ENCODE peak calls at places on chromosomes 12 and 14, in five cellular contexts. Z is T-helper 9 cell, Q is astrocyte of the spinal cord, N is nucleus accumbens, Y is activated T-cell treated with anti-CD3 and anti-CD28 coated beads for 24 hours. I is an unnamed sample.

GRCh38 chr12:104049278-104050257 is at the start of gene GLT8D2:
- DNase-seq in Z (no peak), Q (peak; percentile 84), N (no peak), Y (no peak), I (peak; percentile 16)

GRCh38 chr12:130655010-130655409 is 61.1 kb downstream of the RIMBP2 start:
- DNase-seq in Z (no peak), Q (no peak), N (no peak), Y (no peak), I (no peak)

GRCh38 chr14:68651075-68651474 is 141.8 kb downstream of the ZFP36L1 start:
- DNase-seq in Z (no peak), Q (no peak), N (no peak), Y (no peak), I (no peak)

GRCh38 chr14:47722929-47723693 is 47.7 kb upstream of the MDGA2 start:
- DNase-seq in Z (no peak), Q (no peak), N (no peak), Y (no peak), I (no peak)

GRCh38 chr12:604956-605355 is 58.3 kb downstream of the NINJ2 start:
- DNase-seq in Z (no peak), Q (no peak), N (no peak), Y (no peak), I (no peak)

GRCh38 chr14:67396381-67396965 is 15.5 kb downstream of the PLEK2 start:
- DNase-seq in Z (no peak), Q (peak; percentile 32), N (no peak), Y (no peak), I (no peak)

GRCh38 chr12:67366530-67367196 is 97.5 kb downstream of the CAND1 start:
- DNase-seq in Z (no peak), Q (peak; percentile 53), N (no peak), Y (no peak), I (no peak)

GRCh38 chr14:54267172-54267571 is 129.6 kb upstream of the CDKN3 start:
- DNase-seq in Z (no peak), Q (no peak), N (no peak), Y (no peak), I (no peak)

GRCh38 chr14:35332517-35333346 is 40.5 kb downstream of the PSMA6 start:
- DNase-seq in Z (no peak), Q (no peak), N (no peak), Y (peak; percentile 51), I (no peak)

GRCh38 chr12:52156757-52157565 is 34.9 kb downstream of the KRT80 start:
- DNase-seq in Z (peak; percentile 73), Q (peak; percentile 49), N (peak; percentile 86), Y (peak; percentile 62), I (peak; percentile 10)

GRCh38 chr12:124497658-124498057 is 69.8 kb downstream of the NCOR2 start:
- DNase-seq in Z (no peak), Q (peak; percentile 81), N (peak; percentile 77), Y (no peak), I (no peak)

GRCh38 chr12:77615331-77615730 is 215.4 kb upstream of the NAV3 start:
- DNase-seq in Z (no peak), Q (peak; percentile 9), N (no peak), Y (no peak), I (no peak)

GRCh38 chr12:119565404-119565803 is 28.2 kb upstream of the TMEM233 start:
- DNase-seq in Z (no peak), Q (no peak), N (no peak), Y (no peak), I (no peak)

GRCh38 chr12:93901739-93902138 is 224.6 kb downstream of the CRADD start:
- DNase-seq in Z (no peak), Q (no peak), N (no peak), Y (no peak), I (no peak)

GRCh38 chr12:4161718-4162117 is 111.8 kb upstream of the CCND2 start:
- DNase-seq in Z (no peak), Q (no peak), N (no peak), Y (no peak), I (no peak)

GRCh38 chr14:91897121-91897701 is 29.9 kb upstream of the TC2N start:
- DNase-seq in Z (no peak), Q (peak; percentile 32), N (peak; percentile 75), Y (no peak), I (no peak)

GRCh38 chr14:69500736-69501135 is 16.2 kb downstream of the PLEKHD1 start:
- DNase-seq in Z (no peak), Q (no peak), N (peak; percentile 2), Y (no peak), I (no peak)

GRCh38 chr14:71474866-71475265 is 457.4 kb upstream of the RGS6 start:
- DNase-seq in Z (no peak), Q (no peak), N (no peak), Y (no peak), I (peak; percentile 40)

GRCh38 chr14:32085845-32086383 is 8.8 kb downstream of the ARHGAP5 start:
- DNase-seq in Z (no peak), Q (no peak), N (no peak), Y (no peak), I (no peak)

GRCh38 chr12:64097346-64098105 is 124.6 kb downstream of the KICS2 start:
- DNase-seq in Z (no peak), Q (no peak), N (no peak), Y (no peak), I (peak; percentile 19)

GRCh38 chr12:68497702-68498101 is 113.0 kb upstream of the RAP1B start:
- DNase-seq in Z (no peak), Q (peak; percentile 96), N (no peak), Y (no peak), I (no peak)

GRCh38 chr12:69476276-69477017 is 6.3 kb downstream of the FRS2 start:
- DNase-seq in Z (no peak), Q (no peak), N (no peak), Y (no peak), I (no peak)

GRCh38 chr14:102215522-102216250 is 76.0 kb downstream of the WDR20 start:
- DNase-seq in Z (no peak), Q (peak; percentile 32), N (peak; percentile 45), Y (no peak), I (peak; percentile 35)

GRCh38 chr12:107760207-107760816 is 625 bp downstream of the PRDM4 start:
- DNase-seq in Z (peak; percentile 22), Q (no peak), N (peak; percentile 34), Y (peak; percentile 16), I (no peak)

GRCh38 chr12:81644503-81644902 is 114.6 kb downstream of the PPFIA2 start:
- DNase-seq in Z (no peak), Q (peak; percentile 71), N (no peak), Y (no peak), I (peak; percentile 51)

GRCh38 chr12:116273813-116274551 is 3.5 kb downstream of the MED13L start:
- DNase-seq in Z (no peak), Q (no peak), N (no peak), Y (no peak), I (no peak)

GRCh38 chr12:123494124-123494843 is 36.3 kb downstream of the SNRNP35 start:
- DNase-seq in Z (no peak), Q (no peak), N (no peak), Y (no peak), I (no peak)

GRCh38 chr12:126457776-126458175 is 1392.5 kb downstream of the AACS start:
- DNase-seq in Z (no peak), Q (no peak), N (no peak), Y (no peak), I (no peak)

GRCh38 chr12:103751600-103751999 is 89.4 kb downstream of the NT5DC3 start:
- DNase-seq in Z (no peak), Q (no peak), N (no peak), Y (no peak), I (no peak)

GRCh38 chr14:75069021-75069810 is at the start of gene ZC2HC1C:
- DNase-seq in Z (peak; percentile 26), Q (peak; percentile 85), N (peak; percentile 98), Y (peak; percentile 59), I (peak; percentile 64)

GRCh38 chr14:101665478-101666078 is 95.9 kb upstream of the PPP2R5C start:
- DNase-seq in Z (no peak), Q (peak; percentile 33), N (peak; percentile 18), Y (peak; percentile 12), I (peak; percentile 64)

GRCh38 chr12:111842556-111843396 is 748 bp downstream of the MAPKAPK5 start:
- DNase-seq in Z (peak; percentile 5), Q (peak; percentile 12), N (no peak), Y (peak; percentile 15), I (no peak)

GRCh38 chr12:6199531-6200265 is 502 bp upstream of the CD9 start:
- DNase-seq in Z (no peak), Q (no peak), N (peak; percentile 62), Y (no peak), I (peak; percentile 15)

GRCh38 chr12:68451261-68452091 is 119.3 kb upstream of the MDM1 start:
- DNase-seq in Z (no peak), Q (peak; percentile 76), N (no peak), Y (peak; percentile 28), I (no peak)

GRCh38 chr12:2322554-2323120 is 269.9 kb downstream of the CACNA1C start:
- DNase-seq in Z (no peak), Q (no peak), N (no peak), Y (no peak), I (no peak)

I was measured in NCI-H2227 treated with DMSO at 0.1 percent for 48 hours.